ENCODE peak calls at places on chromosome 1, in seven cellular contexts. R is body of pancreas; X is activated CD8-positive, alpha-beta T cell treated with anti-CD3 and anti-CD28 coated beads for 36 hours; K is occipital lobe; P is BJ; I is HepG2; D is activated gamma-delta T cell treated with Interleukin-2 at 50 U/mL for 16 hours. V is an unnamed sample.

GRCh38 chr1:226457307-226457712 is 49.4 kb upstream of the PARP1 start:
- DNase-seq in R (no peak), X (peak), K (no peak), P (no peak), I (no peak), D (peak), V (peak)

GRCh38 chr1:111204211-111204883 is 3.9 kb upstream of the DENND2D start:
- DNase-seq in R (peak), X (peak), K (no peak), P (no peak), I (no peak), D (peak), V (peak)

GRCh38 chr1:37764888-37765441 is at the start of gene EPHA10:
- DNase-seq in R (no peak), X (no peak), K (peak), P (no peak), I (no peak), D (no peak), V (no peak)

GRCh38 chr1:172533511-172534116 is 664 bp downstream of the SUCO start:
- DNase-seq in R (peak), X (peak), K (peak), P (no peak), I (peak), D (peak), V (no peak)

GRCh38 chr1:194105381-194105780 is 919.0 kb upstream of the B3GALT2 start:
- DNase-seq in R (no peak), X (no peak), K (no peak), P (no peak), I (no peak), D (no peak), V (no peak)

GRCh38 chr1:180917306-180918065 is 4.8 kb downstream of the KIAA1614 start:
- DNase-seq in R (no peak), X (no peak), K (no peak), P (no peak), I (no peak), D (no peak), V (no peak)

GRCh38 chr1:10559386-10559785 is 84.6 kb downstream of the PEX14 start:
- DNase-seq in R (no peak), X (no peak), K (no peak), P (no peak), I (no peak), D (no peak), V (no peak)

GRCh38 chr1:109649380-109649987 is 6.4 kb upstream of the GSTM4 start:
- DNase-seq in R (no peak), X (no peak), K (no peak), P (no peak), I (no peak), D (no peak), V (no peak)

GRCh38 chr1:233010164-233010563 is 59.8 kb downstream of the NTPCR start:
- DNase-seq in R (no peak), X (no peak), K (no peak), P (no peak), I (no peak), D (no peak), V (no peak)

GRCh38 chr1:147669475-147670318 is 627 bp downstream of the ACP6 start:
- DNase-seq in R (peak), X (peak), K (peak), P (no peak), I (peak), D (peak), V (peak)

GRCh38 chr1:171902527-171902926 is 61.2 kb downstream of the DNM3 start:
- DNase-seq in R (no peak), X (no peak), K (no peak), P (no peak), I (no peak), D (no peak), V (no peak)

GRCh38 chr1:234533034-234533571 is 54.1 kb upstream of the TARBP1 start:
- DNase-seq in R (peak), X (no peak), K (no peak), P (peak), I (no peak), D (no peak), V (no peak)